ENCODE peak calls at places on chromosomes 11 and 22, in six cellular contexts. K is H1, F is SK-N-SH, V is GM12878, S is K562, G is HepG2. W is an unnamed sample.

GRCh38 chr11:13110929-13111812 is 102.1 kb downstream of the RASSF10 start:
- DNase-seq in K (no peak), F (peak), V (no peak), S (peak), G (no peak), W (no peak)

GRCh38 chr11:123630126-123630531 is 24.3 kb downstream of the SCN3B start:
- DNase-seq in K (no peak), F (no peak), V (no peak), S (no peak), G (no peak), W (no peak)

GRCh38 chr11:35688023-35688422 is 25.4 kb downstream of the TRIM44 start:
- DNase-seq in K (no peak), F (no peak), V (no peak), S (no peak), G (no peak), W (no peak)

GRCh38 chr11:34825315-34825669 is 90.9 kb downstream of the APIP start:
- DNase-seq in K (no peak), F (no peak), V (no peak), S (no peak), G (no peak), W (no peak)

GRCh38 chr22:38346506-38346905 is 29.3 kb upstream of the CSNK1E start:
- DNase-seq in K (peak), F (no peak), V (no peak), S (no peak), G (no peak), W (no peak)

GRCh38 chr11:34356918-34357645 is 728 bp downstream of the ABTB2 start:
- DNase-seq in K (peak), F (peak), V (no peak), S (peak), G (no peak), W (peak)

GRCh38 chr11:69644071-69644961 is 3.4 kb downstream of the CCND1 start:
- DNase-seq in K (no peak), F (peak), V (no peak), S (peak), G (peak), W (no peak)

GRCh38 chr11:96228472-96228871 is 114.5 kb downstream of the MAML2 start:
- DNase-seq in K (no peak), F (no peak), V (no peak), S (no peak), G (peak), W (no peak)

GRCh38 chr11:85776951-85777602 is 33.9 kb downstream of the SYTL2 start:
- DNase-seq in K (no peak), F (no peak), V (no peak), S (no peak), G (peak), W (no peak)

GRCh38 chr11:124150684-124151083 is 32.5 kb upstream of the OR10D3 start:
- DNase-seq in K (no peak), F (no peak), V (no peak), S (no peak), G (no peak), W (peak)

GRCh38 chr11:34427171-34427805 is 11.4 kb upstream of the CAT start:
- DNase-seq in K (no peak), F (peak), V (no peak), S (no peak), G (peak), W (peak)

GRCh38 chr22:19820880-19821522 is 33.7 kb downstream of the GNB1L start:
- DNase-seq in K (peak), F (peak), V (no peak), S (no peak), G (no peak), W (no peak)

GRCh38 chr22:30159561-30160353 is 79.5 kb downstream of the HORMAD2 start:
- DNase-seq in K (no peak), F (no peak), V (no peak), S (no peak), G (peak), W (no peak)

GRCh38 chr11:416051-416756 is 1.4 kb upstream of the SIGIRR start:
- DNase-seq in K (no peak), F (no peak), V (no peak), S (no peak), G (no peak), W (no peak)

GRCh38 chr22:42662114-42663021 is 13.2 kb upstream of the CYB5R3 start:
- DNase-seq in K (peak), F (peak), V (no peak), S (peak), G (no peak), W (peak)

GRCh38 chr11:22699388-22699787 is 33.0 kb downstream of the GAS2 start:
- DNase-seq in K (no peak), F (no peak), V (no peak), S (no peak), G (no peak), W (no peak)

GRCh38 chr11:133966924-133967598 is 10.3 kb upstream of the IGSF9B start:
- DNase-seq in K (peak), F (peak), V (no peak), S (peak), G (no peak), W (no peak)

GRCh38 chr11:76661306-76661751 is 9.2 kb downstream of the LRRC32 start:
- DNase-seq in K (no peak), F (no peak), V (no peak), S (no peak), G (no peak), W (no peak)

GRCh38 chr11:120566176-120566575 is 54.6 kb downstream of the GRIK4 start:
- DNase-seq in K (no peak), F (no peak), V (no peak), S (no peak), G (no peak), W (no peak)

GRCh38 chr11:70760416-70761020 is 362.2 kb downstream of the CTTN start:
- DNase-seq in K (no peak), F (no peak), V (no peak), S (no peak), G (no peak), W (no peak)

GRCh38 chr11:69654660-69655478 is 13.9 kb downstream of the CCND1 start:
- DNase-seq in K (peak), F (no peak), V (no peak), S (no peak), G (peak), W (no peak)

GRCh38 chr11:45225277-45225676 is 60.9 kb downstream of the SYT13 start:
- DNase-seq in K (no peak), F (no peak), V (no peak), S (no peak), G (no peak), W (no peak)

GRCh38 chr22:23709107-23709506 is 18.3 kb downstream of the RGL4 start:
- DNase-seq in K (no peak), F (no peak), V (no peak), S (no peak), G (no peak), W (no peak)

GRCh38 chr11:126317681-126318641 is 14.1 kb downstream of the DCPS start:
- DNase-seq in K (no peak), F (peak), V (no peak), S (no peak), G (no peak), W (peak)

GRCh38 chr22:45671783-45672563 is at the start of gene ATXN10:
- DNase-seq in K (peak), F (peak), V (no peak), S (peak), G (peak), W (peak)

GRCh38 chr22:32255726-32256125 is 579 bp upstream of the SLC5A4 start:
- DNase-seq in K (no peak), F (no peak), V (no peak), S (no peak), G (no peak), W (no peak)

GRCh38 chr11:113481672-113482071 is 6.5 kb upstream of the DRD2 start:
- DNase-seq in K (no peak), F (no peak), V (no peak), S (no peak), G (no peak), W (no peak)

GRCh38 chr11:61529537-61530225 is 21.1 kb downstream of the LRRC10B start:
- DNase-seq in K (no peak), F (no peak), V (no peak), S (no peak), G (peak), W (no peak)

GRCh38 chr22:37443977-37444376 is 16.7 kb upstream of the ELFN2 start:
- DNase-seq in K (no peak), F (no peak), V (no peak), S (no peak), G (no peak), W (no peak)

GRCh38 chr11:67274768-67275605 is 8.7 kb downstream of the GRK2 start:
- DNase-seq in K (no peak), F (no peak), V (no peak), S (no peak), G (no peak), W (no peak)

GRCh38 chr11:40867991-40868685 is 591.3 kb downstream of the LRRC4C start:
- DNase-seq in K (no peak), F (no peak), V (no peak), S (no peak), G (no peak), W (no peak)
- TF ChIP-seq GABPA in K (no peak), F (no peak), V (no peak), S (no peak), G (no peak), W (no peak)

GRCh38 chr11:30131535-30131934 is 99.3 kb upstream of the FSHB start:
- DNase-seq in K (no peak), F (no peak), V (no peak), S (no peak), G (peak), W (no peak)
- TF ChIP-seq CTCF in K (no peak), F (peak), V (no peak), S (no peak), G (peak), W (no peak)

DNA sequence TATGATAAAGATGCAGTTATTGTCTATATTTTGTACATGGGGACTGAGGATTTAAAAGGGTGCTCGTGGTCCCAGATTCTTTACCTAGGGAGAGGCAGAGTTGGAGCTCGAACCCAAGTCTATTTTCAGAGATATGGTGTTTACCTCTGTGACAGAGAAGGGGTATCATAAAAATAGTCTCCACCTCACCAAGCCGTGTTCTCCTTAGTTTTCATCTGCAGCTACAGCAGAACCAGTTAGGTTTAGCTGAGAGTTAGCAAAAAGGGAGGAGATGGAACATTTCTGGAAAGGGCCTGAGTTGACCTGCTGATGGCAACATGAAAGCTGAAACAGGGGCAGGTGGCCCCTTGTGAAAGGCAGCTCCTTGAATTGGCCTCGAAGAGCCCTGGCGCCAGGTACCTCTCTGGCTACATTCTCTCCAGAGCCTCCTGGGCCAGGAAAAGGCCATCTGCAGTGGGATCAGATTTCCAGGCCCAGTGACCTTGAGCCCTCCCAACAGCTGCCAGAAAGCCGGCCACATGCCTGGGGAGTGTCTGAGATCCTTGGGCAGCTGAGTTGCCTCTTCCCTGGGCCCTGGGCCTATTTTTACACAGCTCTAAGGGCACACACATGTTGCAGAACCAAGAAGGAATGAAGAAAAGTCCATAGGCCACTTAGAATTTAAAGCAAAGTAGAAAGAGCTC is 136.6 kb downstream of the NAV2 start:
- DNase-seq in K (no peak), F (no peak), V (no peak), S (no peak), G (no peak), W (no peak)
- TF ChIP-seq GABPA in K (no peak), F (no peak), V (no peak), S (no peak), G (no peak), W (no peak)

GRCh38 chr11:16000065-16000464 is 356.3 kb downstream of the SOX6 start:
- DNase-seq in K (no peak), F (no peak), V (no peak), S (no peak), G (no peak), W (no peak)

GRCh38 chr11:16001044-16001568 is 355.2 kb downstream of the SOX6 start:
- DNase-seq in K (no peak), F (no peak), V (no peak), S (no peak), G (no peak), W (no peak)

GRCh38 chr11:16007514-16007913 is 348.8 kb downstream of the SOX6 start:
- DNase-seq in K (no peak), F (no peak), V (no peak), S (no peak), G (no peak), W (no peak)

GRCh38 chr11:16002942-16003341 is 353.4 kb downstream of the SOX6 start:
- DNase-seq in K (no peak), F (no peak), V (no peak), S (no peak), G (no peak), W (no peak)

GRCh38 chr11:16001899-16002426 is 354.4 kb downstream of the SOX6 start:
- DNase-seq in K (no peak), F (no peak), V (no peak), S (no peak), G (peak), W (peak)
- TF ChIP-seq CTCF in K (no peak), F (no peak), V (no peak), S (no peak), G (peak), W (no peak)

GRCh38 chr22:17597217-17597616 is 31.3 kb downstream of the ATP6V1E1 start:
- DNase-seq in K (no peak), F (no peak), V (no peak), S (no peak), G (no peak), W (no peak)
- TF ChIP-seq GABPA in K (no peak), F (no peak), V (no peak), S (no peak), G (no peak), W (no peak)

DNA sequence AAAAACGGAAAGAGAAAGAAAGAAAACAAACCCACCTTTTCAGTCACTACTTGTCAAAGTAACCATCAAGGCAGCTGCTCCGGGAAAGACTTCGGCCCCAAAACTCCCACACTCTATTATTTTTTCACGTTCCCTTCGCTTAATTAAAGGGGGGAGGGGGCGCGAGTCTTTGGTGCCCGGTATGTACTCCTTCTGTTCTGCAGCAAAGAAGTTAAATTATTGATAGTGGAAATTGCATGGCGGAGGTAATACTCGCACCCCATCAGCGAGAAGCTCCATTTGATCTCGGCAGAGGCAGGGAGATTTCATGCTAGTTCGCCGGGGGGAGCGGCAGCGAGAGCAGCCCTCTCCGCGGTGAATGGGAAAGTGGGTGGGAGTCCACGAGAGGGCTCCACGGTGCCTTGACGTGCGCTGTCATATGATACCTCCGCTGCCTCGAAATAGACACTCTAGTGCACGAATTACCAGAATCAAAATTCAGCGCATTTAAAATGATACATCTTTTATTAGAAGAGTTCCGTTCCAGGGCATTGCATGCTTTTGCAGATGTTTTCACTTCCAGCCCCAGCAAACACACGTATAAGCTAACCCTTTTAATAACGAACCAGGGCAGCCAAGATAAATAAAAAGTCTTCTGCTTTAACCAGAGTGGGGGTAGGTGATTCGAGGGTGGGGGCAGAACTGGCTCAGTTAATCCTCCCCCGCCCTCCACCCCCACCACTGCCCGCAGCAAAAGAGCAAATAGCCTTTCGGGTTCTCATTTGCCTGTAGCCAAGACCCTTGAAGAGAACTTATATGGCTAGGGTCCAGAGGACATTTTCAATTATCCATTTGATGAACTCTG is 1.2 kb upstream of the BDNF start:
- DNase-seq in K (no peak), F (peak), V (no peak), S (no peak), G (no peak), W (no peak)
- TF ChIP-seq CTCF in K (peak), F (peak), V (peak), S (no peak), G (peak), W (no peak)

DNA sequence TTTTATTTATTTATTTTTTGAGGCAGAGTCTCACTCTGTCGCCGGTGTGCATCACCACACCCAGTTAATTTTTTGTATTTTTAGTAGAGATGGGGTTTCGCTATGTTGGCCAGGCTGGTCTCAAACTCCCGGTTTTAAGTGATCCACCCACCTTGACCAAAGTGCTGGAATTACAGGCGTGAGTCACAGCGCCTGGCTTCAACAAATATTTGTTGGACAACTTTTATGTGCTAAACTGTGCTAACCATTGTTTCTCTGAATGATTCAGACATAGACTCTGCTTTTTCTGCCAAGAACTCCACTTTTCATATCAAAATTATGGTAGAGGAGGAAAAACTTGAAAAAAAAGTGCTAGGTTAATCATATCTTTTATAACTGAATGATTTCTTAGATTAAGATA is 36.3 kb downstream of the MMP7 start:
- DNase-seq in K (no peak), F (no peak), V (no peak), S (no peak), G (peak), W (no peak)
- TF ChIP-seq GABPA in K (no peak), F (no peak), V (no peak), S (no peak), G (no peak), W (no peak)

GRCh38 chr22:28802595-28803087 is 2.3 kb upstream of the XBP1 start:
- DNase-seq in K (no peak), F (no peak), V (no peak), S (no peak), G (peak), W (no peak)
- TF ChIP-seq CTCF in K (no peak), F (no peak), V (no peak), S (no peak), G (no peak), W (no peak)

GRCh38 chr11:72238040-72238450 is 5.9 kb downstream of the PHOX2A start:
- DNase-seq in K (peak), F (peak), V (no peak), S (peak), G (peak), W (peak)
- TF ChIP-seq GABPA in K (peak), F (no peak), V (no peak), S (no peak), G (no peak), W (no peak)

GRCh38 chr22:40524392-40525249 is 111.9 kb downstream of the MRTFA start:
- DNase-seq in K (no peak), F (no peak), V (no peak), S (peak), G (peak), W (no peak)
- TF ChIP-seq CTCF in K (peak), F (no peak), V (peak), S (no peak), G (peak), W (no peak)

W was measured in HL-60.